ENCODE peak calls at places on chromosome 5, in eight cellular contexts. M is T1000; W is Caki2; H is RPMI8226; C is NCI-H1092; A is CD4-positive, alpha-beta T cell; O is Peyer's patch; G is left lobe of liver. U is an unnamed sample.

GRCh38 chr5:60161340-60161934 is 267.9 kb upstream of the PDE4D start:
- DNase-seq in M (no peak), W (peak), H (peak), C (peak), A (no peak), O (no peak), G (no peak), U (no peak)

GRCh38 chr5:159441441-159441840 is 111.2 kb upstream of the IL12B start:
- DNase-seq in M (no peak), W (peak), H (peak), C (no peak), A (no peak), O (no peak), G (no peak), U (peak)

GRCh38 chr5:43432486-43433365 is 20.5 kb upstream of the CCL28 start:
- DNase-seq in M (no peak), W (peak), H (no peak), C (no peak), A (no peak), O (peak), G (peak), U (no peak)

GRCh38 chr5:154179846-154180710 is 10.5 kb upstream of the GALNT10 start:
- DNase-seq in M (no peak), W (peak), H (peak), C (peak), A (peak), O (no peak), G (no peak), U (peak)

GRCh38 chr5:41154491-41154890 is 58.8 kb downstream of the C6 start:
- DNase-seq in M (no peak), W (no peak), H (no peak), C (no peak), A (no peak), O (no peak), G (no peak), U (no peak)

GRCh38 chr5:31408814-31409213 is 123.1 kb downstream of the DROSHA start:
- DNase-seq in M (no peak), W (peak), H (no peak), C (no peak), A (no peak), O (no peak), G (no peak), U (no peak)

GRCh38 chr5:78641060-78641474 is 7.5 kb downstream of the LHFPL2 start:
- DNase-seq in M (no peak), W (peak), H (no peak), C (no peak), A (no peak), O (no peak), G (no peak), U (no peak)

GRCh38 chr5:176774216-176775171 is 35.9 kb upstream of the UNC5A start:
- DNase-seq in M (no peak), W (no peak), H (no peak), C (no peak), A (no peak), O (no peak), G (peak), U (no peak)

GRCh38 chr5:109485030-109485429 is 75.3 kb upstream of the PJA2 start:
- DNase-seq in M (no peak), W (no peak), H (peak), C (peak), A (no peak), O (peak), G (peak), U (no peak)

GRCh38 chr5:74517700-74518099 is 122.8 kb downstream of the ENC1 start:
- DNase-seq in M (no peak), W (peak), H (no peak), C (no peak), A (no peak), O (no peak), G (no peak), U (no peak)